ENCODE peak calls at places on chromosomes 1 and 21, in eight cellular contexts. One of them, this sample, is unnamed.

GRCh38 chr1:110211503-110212164 is 1.5 kb downstream of the KCNC4 start:
- DNase-seq in upper lobe of left lung: peak; percentile 89
- DNase-seq in K562: no peak
- DNase-seq in adrenal gland: no peak
- DNase-seq in NB4: no peak
- DNase-seq in gastrocnemius medialis: no peak
- DNase-seq in endothelial cell of umbilical vein: peak; percentile 16
- DNase-seq in lower leg skin: no peak
- DNase-seq in this sample: peak; percentile 10

GRCh38 chr1:211381481-211382181 is 55.0 kb downstream of the TRAF5 start:
- DNase-seq in gastrocnemius medialis: no peak
- DNase-seq in endothelial cell of umbilical vein: no peak
- DNase-seq in upper lobe of left lung: no peak
- DNase-seq in K562: no peak
- DNase-seq in NB4: no peak
- DNase-seq in lower leg skin: no peak
- DNase-seq in adrenal gland: no peak
- DNase-seq in this sample: no peak

GRCh38 chr21:15005391-15005790 is 59.4 kb downstream of the NRIP1 start:
- DNase-seq in upper lobe of left lung: no peak
- DNase-seq in endothelial cell of umbilical vein: peak; percentile 22
- DNase-seq in adrenal gland: peak; percentile 68
- DNase-seq in gastrocnemius medialis: no peak
- DNase-seq in lower leg skin: no peak
- DNase-seq in K562: no peak
- DNase-seq in NB4: no peak
- DNase-seq in this sample: no peak

GRCh38 chr1:229786974-229787610 is 161.0 kb downstream of the URB2 start:
- DNase-seq in endothelial cell of umbilical vein: no peak
- DNase-seq in K562: no peak
- DNase-seq in gastrocnemius medialis: no peak
- DNase-seq in adrenal gland: no peak
- DNase-seq in lower leg skin: no peak
- DNase-seq in upper lobe of left lung: no peak
- DNase-seq in NB4: no peak
- DNase-seq in this sample: no peak

GRCh38 chr21:45972353-45972715 is 9.2 kb upstream of the COL6A1 start:
- DNase-seq in endothelial cell of umbilical vein: no peak
- DNase-seq in K562: no peak
- DNase-seq in NB4: no peak
- DNase-seq in gastrocnemius medialis: no peak
- DNase-seq in lower leg skin: no peak
- DNase-seq in upper lobe of left lung: peak; percentile 85
- DNase-seq in adrenal gland: no peak
- DNase-seq in this sample: no peak

GRCh38 chr1:95582746-95583145 is 348.7 kb downstream of the RWDD3 start:
- DNase-seq in upper lobe of left lung: no peak
- DNase-seq in NB4: no peak
- DNase-seq in K562: no peak
- DNase-seq in lower leg skin: no peak
- DNase-seq in gastrocnemius medialis: no peak
- DNase-seq in endothelial cell of umbilical vein: no peak
- DNase-seq in adrenal gland: no peak
- DNase-seq in this sample: no peak

GRCh38 chr1:154607748-154608521 is at the start of gene ADAR:
- DNase-seq in K562: peak; percentile 74
- DNase-seq in gastrocnemius medialis: peak; percentile 91
- DNase-seq in adrenal gland: peak; percentile 97
- DNase-seq in endothelial cell of umbilical vein: peak; percentile 94
- DNase-seq in upper lobe of left lung: peak; percentile 94
- DNase-seq in lower leg skin: peak; percentile 93
- DNase-seq in NB4: peak; percentile 98
- DNase-seq in this sample: peak; percentile 95

GRCh38 chr1:230857822-230858221 is 10.5 kb downstream of the C1orf198 start:
- DNase-seq in K562: no peak
- DNase-seq in lower leg skin: no peak
- DNase-seq in endothelial cell of umbilical vein: no peak
- DNase-seq in NB4: no peak
- DNase-seq in upper lobe of left lung: no peak
- DNase-seq in gastrocnemius medialis: no peak
- DNase-seq in adrenal gland: no peak
- DNase-seq in this sample: no peak

GRCh38 chr1:112985123-112985522 is 29.1 kb upstream of the SLC16A1 start:
- DNase-seq in adrenal gland: no peak
- DNase-seq in upper lobe of left lung: no peak
- DNase-seq in NB4: no peak
- DNase-seq in lower leg skin: no peak
- DNase-seq in endothelial cell of umbilical vein: no peak
- DNase-seq in K562: no peak
- DNase-seq in gastrocnemius medialis: no peak
- DNase-seq in this sample: no peak

GRCh38 chr1:1291023-1291528 is 10.8 kb downstream of the SCNN1D start:
- DNase-seq in gastrocnemius medialis: no peak
- DNase-seq in endothelial cell of umbilical vein: no peak
- DNase-seq in lower leg skin: no peak
- DNase-seq in adrenal gland: peak; percentile 61
- DNase-seq in NB4: no peak
- DNase-seq in upper lobe of left lung: peak; percentile 86
- DNase-seq in K562: peak; percentile 68
- DNase-seq in this sample: peak; percentile 27

GRCh38 chr1:119139393-119139792 is 1.1 kb downstream of the WARS2 start:
- DNase-seq in gastrocnemius medialis: no peak
- DNase-seq in upper lobe of left lung: no peak
- DNase-seq in endothelial cell of umbilical vein: no peak
- DNase-seq in lower leg skin: no peak
- DNase-seq in adrenal gland: no peak
- DNase-seq in NB4: no peak
- DNase-seq in K562: no peak
- DNase-seq in this sample: peak; percentile 41

GRCh38 chr1:212225416-212225815 is 59.8 kb upstream of the PPP2R5A start:
- DNase-seq in adrenal gland: no peak
- DNase-seq in NB4: no peak
- DNase-seq in endothelial cell of umbilical vein: peak; percentile 28
- DNase-seq in lower leg skin: no peak
- DNase-seq in upper lobe of left lung: no peak
- DNase-seq in gastrocnemius medialis: no peak
- DNase-seq in K562: no peak
- DNase-seq in this sample: no peak

GRCh38 chr1:109247401-109248365 is 1.7 kb upstream of the CELSR2 start:
- DNase-seq in upper lobe of left lung: no peak
- DNase-seq in NB4: no peak
- DNase-seq in lower leg skin: no peak
- DNase-seq in K562: no peak
- DNase-seq in adrenal gland: no peak
- DNase-seq in endothelial cell of umbilical vein: no peak
- DNase-seq in gastrocnemius medialis: no peak
- DNase-seq in this sample: no peak

GRCh38 chr21:43361493-43362296 is 65.2 kb downstream of the SIK1 start:
- DNase-seq in lower leg skin: peak; percentile 86
- DNase-seq in gastrocnemius medialis: peak; percentile 86
- DNase-seq in NB4: no peak
- DNase-seq in endothelial cell of umbilical vein: peak; percentile 16
- DNase-seq in upper lobe of left lung: peak; percentile 81
- DNase-seq in adrenal gland: peak; percentile 87
- DNase-seq in K562: no peak
- DNase-seq in this sample: no peak

GRCh38 chr1:55568732-55569131 is 353.6 kb upstream of the USP24 start:
- DNase-seq in upper lobe of left lung: no peak
- DNase-seq in endothelial cell of umbilical vein: no peak
- DNase-seq in K562: no peak
- DNase-seq in NB4: no peak
- DNase-seq in gastrocnemius medialis: no peak
- DNase-seq in lower leg skin: no peak
- DNase-seq in adrenal gland: no peak
- DNase-seq in this sample: no peak
- TF ChIP-seq POLR2A in upper lobe of left lung: no peak
- TF ChIP-seq POLR2A in endothelial cell of umbilical vein: no peak
- TF ChIP-seq POLR2A in K562: no peak
- TF ChIP-seq POLR2A in NB4: no peak
- TF ChIP-seq POLR2A in gastrocnemius medialis: no peak
- TF ChIP-seq POLR2A in lower leg skin: no peak
- TF ChIP-seq POLR2A in adrenal gland: no peak
- TF ChIP-seq POLR2A in this sample: no peak

GRCh38 chr1:92486251-92487077 is at the start of gene GFI1:
- DNase-seq in lower leg skin: no peak
- DNase-seq in adrenal gland: no peak
- DNase-seq in NB4: peak; percentile 97
- DNase-seq in gastrocnemius medialis: no peak
- DNase-seq in K562: no peak
- DNase-seq in endothelial cell of umbilical vein: no peak
- DNase-seq in upper lobe of left lung: peak; percentile 91
- DNase-seq in this sample: peak; percentile 11
- TF ChIP-seq POLR2A in lower leg skin: no peak
- TF ChIP-seq POLR2A in adrenal gland: no peak
- TF ChIP-seq POLR2A in NB4: no peak
- TF ChIP-seq POLR2A in gastrocnemius medialis: no peak
- TF ChIP-seq POLR2A in K562: no peak
- TF ChIP-seq POLR2A in endothelial cell of umbilical vein: no peak
- TF ChIP-seq POLR2A in upper lobe of left lung: no peak
- TF ChIP-seq POLR2A in this sample: no peak

DNA sequence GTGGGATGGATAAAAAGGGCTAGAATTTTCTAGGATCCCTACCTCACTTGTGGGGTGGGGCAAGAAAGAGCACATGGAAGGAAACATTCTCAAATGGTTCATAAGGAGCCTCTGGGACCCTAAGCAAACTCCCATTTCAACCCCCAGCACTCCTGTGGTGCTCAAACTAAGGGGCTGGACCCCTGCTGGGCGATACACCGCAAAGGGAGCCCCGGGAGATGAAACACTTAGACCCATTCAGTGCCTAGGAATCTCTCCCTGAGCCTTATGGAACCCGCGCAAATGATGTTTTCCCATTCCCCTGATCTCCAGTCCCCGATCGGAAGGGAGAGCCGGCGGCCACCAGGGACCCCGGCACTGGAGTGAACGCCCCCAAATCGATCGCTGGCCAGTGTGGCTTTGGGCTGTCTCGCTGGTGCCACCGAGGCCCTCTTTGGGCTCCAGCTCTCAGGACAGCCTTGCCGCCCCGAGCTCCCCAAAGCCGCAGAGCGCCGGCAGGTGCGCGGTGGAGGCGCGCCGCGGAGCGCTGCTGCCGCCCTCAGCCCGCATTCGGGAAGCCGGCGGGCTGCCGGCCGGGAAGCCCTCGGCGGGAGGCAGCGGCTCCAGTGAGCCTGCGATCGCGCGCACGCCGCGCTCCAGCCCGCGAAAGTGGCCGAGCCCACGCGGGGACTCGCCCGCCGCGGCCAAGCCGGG is 1.2 kb downstream of the PLXNA2 start:
- DNase-seq in K562: peak; percentile 45
- DNase-seq in endothelial cell of umbilical vein: no peak
- DNase-seq in lower leg skin: no peak
- DNase-seq in gastrocnemius medialis: peak; percentile 33
- DNase-seq in upper lobe of left lung: peak; percentile 90
- DNase-seq in NB4: peak; percentile 33
- DNase-seq in adrenal gland: no peak
- DNase-seq in this sample: peak; percentile 43
- TF ChIP-seq POLR2A in K562: no peak
- TF ChIP-seq POLR2A in endothelial cell of umbilical vein: no peak
- TF ChIP-seq POLR2A in lower leg skin: no peak
- TF ChIP-seq POLR2A in gastrocnemius medialis: no peak
- TF ChIP-seq POLR2A in upper lobe of left lung: no peak
- TF ChIP-seq POLR2A in NB4: no peak
- TF ChIP-seq POLR2A in adrenal gland: no peak
- TF ChIP-seq POLR2A in this sample: no peak

GRCh38 chr1:207139616-207140015 is 35.6 kb downstream of the C4BPA start:
- DNase-seq in adrenal gland: no peak
- DNase-seq in NB4: no peak
- DNase-seq in gastrocnemius medialis: no peak
- DNase-seq in upper lobe of left lung: no peak
- DNase-seq in lower leg skin: no peak
- DNase-seq in K562: no peak
- DNase-seq in endothelial cell of umbilical vein: no peak
- DNase-seq in this sample: no peak
- TF ChIP-seq POLR2A in adrenal gland: no peak
- TF ChIP-seq POLR2A in NB4: no peak
- TF ChIP-seq POLR2A in gastrocnemius medialis: no peak
- TF ChIP-seq POLR2A in upper lobe of left lung: no peak
- TF ChIP-seq POLR2A in lower leg skin: no peak
- TF ChIP-seq POLR2A in K562: no peak
- TF ChIP-seq POLR2A in endothelial cell of umbilical vein: no peak
- TF ChIP-seq POLR2A in this sample: no peak

GRCh38 chr1:66696771-66697170 is 55.5 kb upstream of the DYNLT5 start:
- DNase-seq in gastrocnemius medialis: no peak
- DNase-seq in K562: no peak
- DNase-seq in upper lobe of left lung: no peak
- DNase-seq in lower leg skin: no peak
- DNase-seq in adrenal gland: no peak
- DNase-seq in endothelial cell of umbilical vein: no peak
- DNase-seq in NB4: no peak
- DNase-seq in this sample: no peak
- TF ChIP-seq POLR2A in gastrocnemius medialis: no peak
- TF ChIP-seq POLR2A in K562: no peak
- TF ChIP-seq POLR2A in upper lobe of left lung: no peak
- TF ChIP-seq POLR2A in lower leg skin: no peak
- TF ChIP-seq POLR2A in adrenal gland: no peak
- TF ChIP-seq POLR2A in endothelial cell of umbilical vein: no peak
- TF ChIP-seq POLR2A in NB4: no peak
- TF ChIP-seq POLR2A in this sample: no peak

GRCh38 chr1:145858937-145859490 is at the start of gene PIAS3:
- DNase-seq in NB4: peak; percentile 96
- DNase-seq in adrenal gland: peak; percentile 96
- DNase-seq in endothelial cell of umbilical vein: peak; percentile 97
- DNase-seq in gastrocnemius medialis: peak; percentile 95
- DNase-seq in upper lobe of left lung: peak; percentile 98
- DNase-seq in lower leg skin: peak; percentile 93
- DNase-seq in K562: peak; percentile 94
- DNase-seq in this sample: peak; percentile 92
- TF ChIP-seq POLR2A in NB4: no peak
- TF ChIP-seq POLR2A in adrenal gland: peak; percentile 78
- TF ChIP-seq POLR2A in endothelial cell of umbilical vein: no peak
- TF ChIP-seq POLR2A in gastrocnemius medialis: peak; percentile 89
- TF ChIP-seq POLR2A in upper lobe of left lung: peak; percentile 59
- TF ChIP-seq POLR2A in lower leg skin: no peak
- TF ChIP-seq POLR2A in K562: peak; percentile 67
- TF ChIP-seq POLR2A in this sample: no peak

GRCh38 chr1:156740679-156741612 is at the start of gene MRPL24:
- DNase-seq in NB4: peak; percentile 99
- DNase-seq in K562: peak; percentile 85
- DNase-seq in gastrocnemius medialis: peak; percentile 99
- DNase-seq in adrenal gland: peak; percentile 100
- DNase-seq in upper lobe of left lung: peak; percentile 95
- DNase-seq in lower leg skin: peak; percentile 99
- DNase-seq in endothelial cell of umbilical vein: peak; percentile 99
- DNase-seq in this sample: peak; percentile 98
- TF ChIP-seq POLR2A in NB4: peak; percentile 69
- TF ChIP-seq POLR2A in K562: peak; percentile 81
- TF ChIP-seq POLR2A in gastrocnemius medialis: peak; percentile 14
- TF ChIP-seq POLR2A in adrenal gland: peak; percentile 23
- TF ChIP-seq POLR2A in upper lobe of left lung: peak; percentile 50
- TF ChIP-seq POLR2A in lower leg skin: no peak
- TF ChIP-seq POLR2A in endothelial cell of umbilical vein: peak; percentile 69
- TF ChIP-seq POLR2A in this sample: peak; percentile 65